ENCODE peak calls at places on chromosomes 2 and 18, in six cellular contexts. S is HCT116, W is right atrium auricular region, O is thoracic aorta, F is Peyer's patch, U is fibroblast of lung. A is an unnamed sample.

GRCh38 chr2:52294628-52295027 is 1262.7 kb upstream of the NRXN1 start:
- DNase-seq in O (no peak), U (no peak), S (no peak), F (no peak), W (no peak), A (no peak)

GRCh38 chr2:235575904-235576303 is 82.1 kb downstream of the AGAP1 start:
- DNase-seq in O (no peak), S (no peak), W (no peak), U (no peak), F (no peak), A (no peak)

GRCh38 chr2:132009874-132010521 is 151.8 kb downstream of the ANKRD30BL start:
- DNase-seq in S (no peak), U (peak; percentile 61), O (no peak), F (no peak), W (no peak), A (no peak)

GRCh38 chr2:70672990-70673647 is 94.9 kb downstream of the ADD2 start:
- DNase-seq in O (no peak), F (no peak), W (no peak), U (no peak), S (no peak), A (peak; percentile 16)

GRCh38 chr2:206442854-206443734 is at the start of gene ADAM23:
- DNase-seq in U (peak; percentile 61), O (no peak), S (no peak), F (peak; percentile 56), W (no peak), A (no peak)

GRCh38 chr2:187475499-187476248 is 27.6 kb upstream of the CALCRL start:
- DNase-seq in U (peak; percentile 68), S (no peak), W (no peak), O (no peak), F (no peak), A (no peak)

GRCh38 chr2:132577693-132578092 is 92.3 kb downstream of the LYPD1 start:
- DNase-seq in O (no peak), S (no peak), U (no peak), F (no peak), W (no peak), A (no peak)

GRCh38 chr2:73979021-73979420 is 5.7 kb upstream of the TET3 start:
- DNase-seq in F (no peak), O (no peak), W (no peak), S (no peak), U (no peak), A (no peak)

GRCh38 chr2:221817052-221817451 is 244.9 kb upstream of the EPHA4 start:
- DNase-seq in F (no peak), U (peak; percentile 79), S (no peak), O (no peak), W (no peak), A (no peak)

GRCh38 chr18:75229437-75229836 is 18.8 kb downstream of the TSHZ1 start:
- DNase-seq in O (no peak), F (no peak), U (no peak), W (no peak), S (no peak), A (no peak)

GRCh38 chr2:241039416-241039815 is 41.0 kb downstream of the SNED1 start:
- DNase-seq in W (peak; percentile 49), U (no peak), F (no peak), O (no peak), S (no peak), A (no peak)

GRCh38 chr18:8084160-8084559 is 517.0 kb downstream of the PTPRM start:
- DNase-seq in S (peak; percentile 21), F (no peak), W (no peak), O (no peak), U (peak; percentile 42), A (no peak)

GRCh38 chr2:223563462-223563861 is 38.7 kb downstream of the SCG2 start:
- DNase-seq in W (no peak), U (peak; percentile 85), F (no peak), O (no peak), S (peak; percentile 92), A (no peak)

GRCh38 chr2:229431331-229431954 is 160.4 kb upstream of the PID1 start:
- DNase-seq in O (no peak), U (peak; percentile 62), F (no peak), S (peak; percentile 57), W (no peak), A (no peak)

GRCh38 chr2:121888189-121888557 is 132.7 kb downstream of the TSN start:
- DNase-seq in S (peak; percentile 37), O (no peak), F (no peak), W (no peak), U (no peak), A (no peak)

GRCh38 chr18:35415511-35416427 is 38.6 kb upstream of the ZNF396 start:
- DNase-seq in S (no peak), F (no peak), O (no peak), W (no peak), U (peak; percentile 34), A (no peak)

GRCh38 chr18:54162431-54162830 is 62.0 kb downstream of the MBD2 start:
- DNase-seq in O (no peak), U (peak; percentile 94), F (no peak), W (no peak), S (no peak), A (no peak)

GRCh38 chr2:22281033-22281432 is 1103.9 kb upstream of the KLHL29 start:
- DNase-seq in W (no peak), S (no peak), U (peak; percentile 39), O (no peak), F (no peak), A (no peak)

GRCh38 chr2:204505946-204506345 is 39.3 kb upstream of the PARD3B start:
- DNase-seq in W (no peak), O (no peak), U (peak; percentile 88), F (no peak), S (no peak), A (no peak)

GRCh38 chr2:8582850-8583399 is 98.9 kb upstream of the ID2 start:
- DNase-seq in W (no peak), O (no peak), F (no peak), U (no peak), S (no peak), A (no peak)

GRCh38 chr2:127051116-127051779 is 55.7 kb downstream of the BIN1 start:
- DNase-seq in S (no peak), F (no peak), W (no peak), O (no peak), U (no peak), A (peak; percentile 60)

GRCh38 chr18:24403076-24403475 is 5.5 kb upstream of the OSBPL1A start:
- DNase-seq in S (no peak), U (no peak), W (no peak), O (no peak), F (no peak), A (no peak)

GRCh38 chr2:212540356-212540755 is 1.8 kb upstream of the ERBB4 start:
- DNase-seq in U (no peak), O (no peak), S (no peak), W (no peak), F (no peak), A (no peak)

GRCh38 chr2:212536385-212537310 is 2.0 kb downstream of the ERBB4 start:
- DNase-seq in U (no peak), S (no peak), W (no peak), F (no peak), O (no peak), A (no peak)

GRCh38 chr2:212538156-212539144 is at the start of gene ERBB4:
- DNase-seq in U (no peak), W (no peak), O (no peak), F (no peak), S (no peak), A (peak; percentile 78)

GRCh38 chr2:212537311-212538155 is 1.1 kb downstream of the ERBB4 start:
- DNase-seq in U (peak; percentile 17), W (no peak), O (no peak), F (no peak), S (no peak), A (peak; percentile 10)

GRCh38 chr2:212539145-212539880 is 711 bp upstream of the ERBB4 start:
- DNase-seq in F (no peak), W (no peak), S (no peak), O (no peak), U (peak; percentile 23), A (peak; percentile 77)
- H3K27ac ChIP-seq in F (no peak overlapping the region), W (peak overlapping the region; percentile 83), S (no peak overlapping the region), O (peak overlapping the region; percentile 81), U (no peak overlapping the region), A (peak overlapping the region; percentile 86)

DNA sequence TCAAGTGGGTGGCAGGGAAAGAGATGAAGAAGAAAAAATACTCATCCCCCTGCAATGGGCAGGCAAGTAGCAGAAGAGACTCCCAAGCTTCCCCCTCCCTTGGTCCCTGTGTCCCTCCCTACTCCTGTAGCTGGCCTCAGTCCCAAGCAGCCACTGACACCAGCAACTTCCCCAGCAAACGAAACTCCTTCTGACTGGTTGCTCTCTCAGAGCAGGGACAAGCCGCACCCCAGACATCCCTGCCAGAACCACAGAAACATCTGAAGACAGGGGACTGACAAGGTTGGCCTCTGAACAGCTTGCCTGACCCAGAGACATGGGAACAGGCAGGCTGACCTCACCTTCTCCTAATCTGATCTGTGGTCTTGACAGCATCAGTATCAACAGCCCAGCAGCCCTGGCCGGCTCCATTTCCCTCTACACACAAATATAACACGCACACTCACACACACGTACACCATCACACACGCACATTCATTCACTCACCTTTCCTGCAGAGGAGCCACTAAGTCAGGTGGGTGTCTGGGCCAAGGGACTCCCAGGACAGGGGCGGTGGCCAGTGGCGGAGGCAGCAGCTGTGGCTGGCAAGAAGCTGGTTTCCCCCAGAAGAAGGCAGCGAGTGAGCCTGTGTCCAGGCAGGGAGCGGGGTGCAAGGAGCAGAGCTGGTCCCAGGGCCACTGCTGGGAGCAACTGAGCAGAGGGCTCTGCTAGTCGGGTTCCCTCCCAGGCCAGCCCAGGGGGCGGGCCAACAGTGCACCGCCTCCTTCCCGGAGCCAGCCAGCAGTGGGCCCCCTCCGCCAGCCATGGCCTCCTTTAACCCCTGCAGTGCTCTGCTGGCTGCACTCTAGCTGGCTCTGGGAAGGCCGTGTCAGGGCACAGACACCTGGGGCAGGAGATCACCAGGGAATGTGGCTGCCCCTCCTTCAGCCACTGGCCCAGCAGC is 59.1 kb downstream of the TNS1 start:
- DNase-seq in O (no peak), U (peak; percentile 70), W (peak; percentile 88), F (peak; percentile 68), S (peak; percentile 4), A (peak; percentile 36)
- TF ChIP-seq CTCF in O (no peak), U (no peak), W (peak; percentile 35), F (no peak), S (no peak), A (peak; percentile 54)

GRCh38 chr2:10773841-10774341 is 38.7 kb downstream of the PDIA6 start:
- DNase-seq in W (no peak), S (no peak), O (no peak), U (no peak), F (no peak), A (no peak)
- H3K27ac ChIP-seq in W (peak overlapping the region; percentile 64), S (no peak overlapping the region), O (no peak overlapping the region), U (no peak overlapping the region), F (no peak overlapping the region), A (no peak overlapping the region)

GRCh38 chr2:197358927-197359326 is 48.3 kb upstream of the ANKRD44 start:
- DNase-seq in S (no peak), F (no peak), U (peak; percentile 48), O (no peak), W (no peak), A (no peak)

GRCh38 chr2:197354169-197354558 is 43.6 kb upstream of the ANKRD44 start:
- DNase-seq in U (no peak), O (no peak), S (no peak), F (peak; percentile 66), W (no peak), A (no peak)

GRCh38 chr2:197357986-197358385 is 47.4 kb upstream of the ANKRD44 start:
- DNase-seq in F (no peak), U (no peak), W (no peak), O (no peak), S (no peak), A (no peak)

GRCh38 chr2:197353393-197354168 is 43.0 kb upstream of the ANKRD44 start:
- DNase-seq in F (no peak), O (no peak), U (no peak), W (no peak), S (no peak), A (no peak)

GRCh38 chr2:197356136-197356535 is 45.6 kb upstream of the ANKRD44 start:
- DNase-seq in F (no peak), O (no peak), S (peak; percentile 2), U (no peak), W (no peak), A (no peak)
- TF ChIP-seq CTCF in F (peak; percentile 25), O (peak; percentile 21), S (peak; percentile 49), U (peak; percentile 27), W (no peak), A (peak; percentile 22)